ENCODE peak calls at places on chromosomes 7 and 10, in five cellular contexts. U is IMR-90, V is upper lobe of right lung, Y is stomach, R is WERI-Rb-1. S is an unnamed sample.

GRCh38 chr10:31000071-31000787 is 31.4 kb downstream of the ZNF438 start:
- DNase-seq in V (no peak), Y (no peak), U (no peak), R (no peak), S (no peak)

GRCh38 chr7:146510088-146510680 is 393.6 kb downstream of the CNTNAP2 start:
- DNase-seq in U (no peak), R (no peak), V (no peak), Y (no peak), S (no peak)

GRCh38 chr7:43117025-43117424 is 4.6 kb downstream of the HECW1 start:
- DNase-seq in Y (no peak), R (no peak), U (peak; percentile 19), V (no peak), S (no peak)

GRCh38 chr7:123784263-123784662 is 35.5 kb upstream of the WASL start:
- DNase-seq in U (no peak), R (no peak), V (no peak), Y (no peak), S (no peak)

GRCh38 chr10:130243015-130243414 is 106.8 kb downstream of the GLRX3 start:
- DNase-seq in R (no peak), U (no peak), V (no peak), Y (peak; percentile 7), S (no peak)

GRCh38 chr7:102450242-102450641 is 14.4 kb downstream of the ALKBH4 start:
- DNase-seq in U (no peak), V (no peak), R (peak; percentile 40), Y (no peak), S (peak; percentile 44)

GRCh38 chr10:111384556-111384955 is 307.7 kb downstream of the ADRA2A start:
- DNase-seq in R (no peak), V (no peak), Y (no peak), U (no peak), S (no peak)

GRCh38 chr10:88456730-88457129 is 126.4 kb downstream of the RNLS start:
- DNase-seq in U (peak; percentile 62), R (no peak), V (no peak), Y (no peak), S (no peak)

GRCh38 chr10:44925224-44925623 is 14.1 kb downstream of the TMEM72 start:
- DNase-seq in R (peak; percentile 85), Y (no peak), U (peak; percentile 6), V (no peak), S (peak; percentile 10)

GRCh38 chr10:126049741-126050140 is 153.4 kb downstream of the FANK1 start:
- DNase-seq in U (peak; percentile 86), V (peak; percentile 78), R (no peak), Y (no peak), S (no peak)

GRCh38 chr7:78787854-78788253 is 665.6 kb downstream of the MAGI2 start:
- DNase-seq in V (no peak), R (no peak), Y (no peak), U (no peak), S (no peak)

GRCh38 chr7:65307651-65308299 is 65.9 kb upstream of the ZNF92 start:
- DNase-seq in U (peak; percentile 66), V (no peak), R (peak; percentile 86), Y (no peak), S (peak; percentile 27)

GRCh38 chr10:132186488-132187413 is at the start of gene DPYSL4:
- DNase-seq in R (no peak), U (no peak), V (no peak), Y (no peak), S (peak; percentile 47)

GRCh38 chr7:143230602-143231457 is 9.0 kb downstream of the TAS2R40 start:
- DNase-seq in V (no peak), U (no peak), R (no peak), Y (no peak), S (no peak)

GRCh38 chr7:95798401-95798930 is 26.1 kb downstream of the DYNC1I1 start:
- DNase-seq in Y (no peak), V (no peak), U (no peak), R (no peak), S (no peak)

GRCh38 chr7:28048694-28049093 is 131.9 kb downstream of the JAZF1 start:
- DNase-seq in Y (no peak), R (no peak), V (no peak), U (no peak), S (no peak)

GRCh38 chr7:79854621-79855020 is 280.0 kb upstream of the GNAI1 start:
- DNase-seq in U (no peak), R (no peak), Y (no peak), V (no peak), S (no peak)

GRCh38 chr7:48518092-48518491 is 346.8 kb downstream of the ABCA13 start:
- DNase-seq in R (no peak), V (no peak), Y (no peak), U (no peak), S (no peak)

GRCh38 chr7:130865408-130866236 is 131.6 kb upstream of the KLF14 start:
- DNase-seq in R (peak; percentile 52), V (no peak), Y (no peak), U (peak; percentile 61), S (no peak)

GRCh38 chr7:144835166-144835611 is 664 bp downstream of the TPK1 start:
- DNase-seq in V (no peak), R (peak; percentile 57), U (peak; percentile 13), Y (peak; percentile 35), S (peak; percentile 18)

GRCh38 chr10:71729023-71729649 is 9.6 kb upstream of the C10orf105 start:
- DNase-seq in R (no peak), V (peak; percentile 79), Y (peak; percentile 57), U (no peak), S (no peak)

GRCh38 chr7:129401968-129402860 is 32.0 kb upstream of the STRIP2 start:
- DNase-seq in R (peak; percentile 23), Y (no peak), V (no peak), U (no peak), S (no peak)

GRCh38 chr7:15972767-15973362 is 286.4 kb upstream of the MEOX2 start:
- DNase-seq in V (no peak), R (no peak), U (peak; percentile 29), Y (no peak), S (no peak)

GRCh38 chr7:37728747-37729146 is 45.2 kb downstream of the GPR141 start:
- DNase-seq in V (no peak), U (no peak), R (no peak), Y (no peak), S (no peak)

GRCh38 chr7:18354686-18355085 is 140.9 kb upstream of the HDAC9 start:
- DNase-seq in U (peak; percentile 50), V (no peak), R (no peak), Y (no peak), S (no peak)

GRCh38 chr7:34138483-34138882 is 233.1 kb downstream of the BMPER start:
- DNase-seq in R (no peak), Y (no peak), V (no peak), U (no peak), S (no peak)

GRCh38 chr7:157603716-157604115 is 266.9 kb downstream of the DNAJB6 start:
- DNase-seq in V (peak; percentile 46), U (no peak), R (no peak), Y (no peak), S (no peak)

GRCh38 chr7:157605638-157606037 is 268.8 kb downstream of the DNAJB6 start:
- DNase-seq in U (no peak), Y (no peak), R (no peak), V (no peak), S (no peak)

GRCh38 chr7:157607218-157607617 is 270.4 kb downstream of the DNAJB6 start:
- DNase-seq in R (no peak), Y (no peak), U (no peak), V (peak; percentile 35), S (no peak)

GRCh38 chr7:157604661-157605381 is 268.0 kb downstream of the DNAJB6 start:
- DNase-seq in V (peak; percentile 41), U (no peak), Y (no peak), R (no peak), S (no peak)

GRCh38 chr7:157606140-157606539 is 269.3 kb downstream of the DNAJB6 start:
- DNase-seq in U (no peak), V (peak; percentile 52), R (no peak), Y (no peak), S (no peak)
- H3K9me3 ChIP-seq in U (peaks cover 55% of the 10 kb centered on the region), V (no peaks in the 10 kb centered on the region), R (no peaks in the 10 kb centered on the region), Y (no peaks in the 10 kb centered on the region), S (no peaks in the 10 kb centered on the region)

GRCh38 chr10:78866731-78867554 is 201.8 kb upstream of the ZMIZ1 start:
- DNase-seq in U (no peak), V (no peak), Y (no peak), R (peak; percentile 57), S (no peak)

GRCh38 chr10:78864761-78865517 is 203.8 kb upstream of the ZMIZ1 start:
- DNase-seq in V (no peak), Y (no peak), U (no peak), R (no peak), S (no peak)

GRCh38 chr10:78867555-78867939 is 201.2 kb upstream of the ZMIZ1 start:
- DNase-seq in U (no peak), R (no peak), V (no peak), Y (no peak), S (no peak)

GRCh38 chr10:78865518-78865835 is 203.3 kb upstream of the ZMIZ1 start:
- DNase-seq in Y (peak; percentile 35), R (no peak), V (no peak), U (peak; percentile 3), S (no peak)

DNA sequence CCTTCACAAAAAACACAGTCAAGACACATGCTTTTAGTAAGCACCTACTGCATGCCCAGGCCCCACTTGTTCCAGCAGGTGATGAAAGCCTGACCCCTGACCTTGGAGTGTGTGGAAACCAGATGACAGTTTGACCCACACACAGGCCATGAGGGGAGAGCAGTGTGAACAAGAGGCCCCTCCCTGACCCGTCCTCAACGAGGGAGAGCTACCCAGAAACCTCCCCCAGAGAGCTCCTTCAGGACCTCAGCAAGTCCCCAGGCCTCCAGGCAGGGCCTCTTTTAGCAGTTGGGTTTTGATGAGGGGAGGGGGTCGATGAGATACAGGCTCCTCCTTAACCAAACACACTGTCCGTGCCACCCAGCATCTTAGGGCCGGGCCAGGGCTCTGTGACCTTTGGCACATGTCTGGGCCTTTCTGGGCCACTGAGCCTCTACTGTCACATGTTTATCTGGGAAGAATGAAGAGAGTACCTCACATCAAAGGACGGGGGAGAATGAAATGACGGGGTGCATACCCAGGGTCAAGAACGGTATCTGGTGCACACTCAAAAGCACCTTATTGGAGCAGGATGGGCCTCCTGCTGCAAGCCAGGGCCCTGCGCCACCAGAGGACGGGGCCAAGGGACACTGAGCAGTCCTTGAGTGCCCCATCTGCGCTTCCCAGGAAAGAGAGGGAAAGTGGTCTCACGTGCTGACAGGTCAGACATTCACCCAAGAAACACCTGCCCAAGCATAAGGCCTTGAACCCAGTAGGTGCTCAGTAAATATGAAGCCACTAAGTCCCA is 202.6 kb upstream of the ZMIZ1 start:
- DNase-seq in Y (no peak), V (no peak), R (no peak), U (no peak), S (no peak)
- TF ChIP-seq CTCF in Y (no peak), V (no peak), R (no peak), U (no peak), S (no peak)

GRCh38 chr10:97048649-97049427 is 136.9 kb downstream of the SLIT1 start:
- DNase-seq in V (no peak), Y (no peak), R (no peak), U (no peak), S (no peak)
- H3K27me3 ChIP-seq in V (no peaks in the 10 kb centered on the region), Y (no peaks in the 10 kb centered on the region), R (no peaks in the 10 kb centered on the region), U (peaks cover 41% of the 10 kb centered on the region), S (no peaks in the 10 kb centered on the region)

GRCh38 chr10:37801557-37801956 is 55.9 kb downstream of the ZNF248 start:
- DNase-seq in Y (no peak), R (no peak), U (no peak), V (no peak), S (no peak)

DNA sequence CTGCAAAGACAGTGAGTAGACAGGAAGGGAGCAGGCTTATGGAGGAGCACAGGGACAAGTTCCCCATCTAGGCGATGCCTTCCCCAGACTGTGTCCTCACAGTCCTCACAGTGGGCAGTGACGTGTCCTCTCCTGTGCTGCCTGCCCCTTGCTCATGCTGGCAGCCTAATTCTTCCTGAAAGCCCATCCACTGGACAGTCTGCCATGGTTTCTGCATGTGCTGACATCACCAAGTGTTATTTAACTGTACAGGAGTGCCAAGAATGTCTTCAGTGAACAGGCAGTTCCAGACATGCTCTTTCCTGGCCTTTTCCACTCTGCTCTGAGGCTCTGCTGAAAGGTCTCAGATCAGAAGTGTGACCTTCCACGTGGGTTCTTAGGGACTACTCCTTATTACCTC is 54.1 kb downstream of the ZNF248 start:
- DNase-seq in U (no peak), Y (no peak), R (no peak), V (no peak), S (no peak)
- H3K9me3 ChIP-seq in U (peaks cover 2% of the 10 kb centered on the region), Y (peaks cover 36% of the 10 kb centered on the region), R (no peaks in the 10 kb centered on the region), V (peaks cover 7% of the 10 kb centered on the region), S (no peaks in the 10 kb centered on the region)

S was measured in CD4-positive, alpha-beta T cell.